ENCODE peak calls at places on chromosome 2, in six cellular contexts. R, J, Q, P, B and D are unnamed samples.
A peak's percentile ranks its signal among the peaks of the same experiment; 100 is the strongest.

GRCh38 chr2:46062637-46063412 is 234.4 kb upstream of the EPAS1 start:
- DNase-seq in Q (peak; percentile 87), R (peak; percentile 82), B (peak; percentile 85), P (peak; percentile 89), J (peak; percentile 78), D (peak; percentile 84)

GRCh38 chr2:85786865-85787264 is 33.1 kb downstream of the ATOH8 start:
- DNase-seq in Q (no peak), R (no peak), P (peak; percentile 58), B (no peak), J (no peak), D (no peak)

GRCh38 chr2:222238072-222238471 is 60.7 kb downstream of the PAX3 start:
- DNase-seq in J (no peak), Q (no peak), P (no peak), R (no peak), B (no peak), D (no peak)

GRCh38 chr2:231701456-231702373 is 6.6 kb upstream of the PTMA start:
- DNase-seq in R (no peak), Q (peak; percentile 38), B (peak; percentile 86), J (no peak), P (no peak), D (no peak)

GRCh38 chr2:47108638-47109372 is 46.3 kb downstream of the STPG4 start:
- DNase-seq in B (no peak), R (no peak), Q (peak; percentile 57), P (no peak), J (no peak), D (no peak)

GRCh38 chr2:239883326-239884050 is 141.7 kb downstream of the NDUFA10 start:
- DNase-seq in B (peak; percentile 1), R (no peak), Q (no peak), P (peak; percentile 52), J (no peak), D (no peak)

GRCh38 chr2:149720615-149721014 is 133.0 kb upstream of the MMADHC start:
- DNase-seq in P (no peak), J (no peak), B (no peak), R (peak; percentile 11), Q (no peak), D (no peak)

GRCh38 chr2:42089340-42089925 is 41.6 kb downstream of the PKDCC start:
- DNase-seq in B (peak; percentile 60), P (no peak), J (peak; percentile 71), Q (peak; percentile 59), R (peak; percentile 64), D (peak; percentile 53)

DNA sequence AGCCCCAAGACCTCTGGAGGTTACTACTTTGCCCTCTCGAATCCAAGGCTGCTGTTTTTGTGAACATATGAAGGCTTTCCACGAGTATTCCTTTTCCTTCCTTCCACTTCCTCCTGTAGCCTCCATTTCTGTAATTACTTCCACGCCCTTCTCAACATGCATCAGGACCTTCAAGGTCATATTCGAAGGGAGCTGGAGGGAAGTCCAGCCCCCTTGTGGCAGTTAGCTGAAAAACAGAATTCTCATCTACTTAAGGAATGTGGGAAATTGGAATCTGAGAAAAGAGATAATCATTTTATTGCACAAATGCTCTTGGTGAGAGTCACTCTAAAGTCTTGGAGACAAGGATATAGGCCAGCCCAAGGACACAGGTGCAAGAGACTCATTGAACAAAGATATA is 1000.2 kb downstream of the TDRD15 start:
- DNase-seq in Q (no peak), R (no peak), P (no peak), B (no peak), J (peak; percentile 2), D (no peak)
- TF ChIP-seq CTCF in Q (no peak), R (peak; percentile 16), P (no peak), B (no peak), J (peak; percentile 4), D (no peak)

GRCh38 chr2:167127135-167127534 is 238.9 kb downstream of the XIRP2 start:
- DNase-seq in J (peak; percentile 4), Q (no peak), B (no peak), R (no peak), P (no peak), D (no peak)
- TF ChIP-seq CTCF in J (no peak), Q (peak; percentile 34), B (no peak), R (peak; percentile 39), P (no peak), D (no peak)

GRCh38 chr2:118375907-118376306 is 287.6 kb downstream of the INSIG2 start:
- DNase-seq in B (no peak), Q (no peak), P (no peak), R (no peak), J (no peak), D (no peak)

GRCh38 chr2:118374974-118375745 is 286.9 kb downstream of the INSIG2 start:
- DNase-seq in J (no peak), R (no peak), P (no peak), Q (no peak), B (no peak), D (no peak)

GRCh38 chr2:118372876-118373597 is 284.8 kb downstream of the INSIG2 start:
- DNase-seq in J (no peak), P (no peak), R (no peak), B (no peak), Q (no peak), D (no peak)

DNA sequence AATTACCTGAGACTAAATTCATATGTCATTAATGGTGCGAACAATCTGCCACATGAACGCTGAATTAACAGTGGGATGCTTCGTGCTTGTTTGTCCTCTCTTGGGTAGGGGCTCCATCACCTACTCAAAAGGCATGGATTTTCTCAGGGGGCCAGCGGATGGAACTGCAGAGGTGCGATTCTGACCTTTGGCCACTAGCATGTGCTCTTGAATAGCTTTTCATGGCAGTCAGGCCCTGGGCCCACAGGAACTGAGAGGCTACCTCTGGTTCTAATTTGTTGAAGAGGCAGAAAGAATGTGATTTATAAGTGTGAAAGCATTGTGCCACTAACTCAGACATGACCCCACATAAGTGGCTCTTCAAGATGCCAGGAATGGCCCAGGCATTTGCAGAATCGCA is 283.2 kb downstream of the INSIG2 start:
- DNase-seq in R (peak; percentile 31), P (no peak), J (peak; percentile 42), Q (peak; percentile 30), B (no peak), D (no peak)
- TF ChIP-seq CTCF in R (peak; percentile 72), P (no peak), J (peak; percentile 68), Q (peak; percentile 79), B (no peak), D (peak; percentile 34)

DNA sequence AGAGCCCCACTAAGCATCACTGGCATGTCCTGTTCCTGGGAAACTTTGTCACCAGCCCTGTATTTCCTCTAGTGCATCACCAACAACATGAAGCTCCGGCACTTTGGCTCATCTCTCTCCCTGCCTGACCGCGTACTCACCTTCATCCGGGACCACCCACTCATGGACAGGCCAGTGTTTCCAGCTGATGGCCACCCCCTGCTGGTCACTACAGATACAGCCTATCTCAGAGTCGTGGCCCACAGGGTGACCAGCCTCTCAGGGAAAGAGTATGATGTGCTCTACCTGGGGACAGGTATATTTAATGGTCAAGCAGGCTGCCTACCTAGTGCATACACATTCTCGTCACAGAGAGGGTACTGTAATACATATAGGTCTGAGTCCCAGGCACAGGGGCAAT is 21.0 kb downstream of the SEMA4F start:
- DNase-seq in R (peak; percentile 27), P (no peak), J (no peak), Q (no peak), B (no peak), D (no peak)
- TF ChIP-seq CTCF in R (peak; percentile 39), P (no peak), J (no peak), Q (peak; percentile 27), B (no peak), D (no peak)

GRCh38 chr2:23616630-23617029 is 231.7 kb downstream of the KLHL29 start:
- DNase-seq in B (no peak), P (no peak), R (no peak), Q (no peak), J (no peak), D (no peak)

GRCh38 chr2:23614701-23615100 is 229.7 kb downstream of the KLHL29 start:
- DNase-seq in R (no peak), Q (no peak), P (no peak), B (no peak), J (no peak), D (no peak)

GRCh38 chr2:23617817-23618216 is 232.8 kb downstream of the KLHL29 start:
- DNase-seq in P (no peak), R (no peak), J (no peak), B (no peak), Q (no peak), D (no peak)

GRCh38 chr2:23617167-23617787 is 232.3 kb downstream of the KLHL29 start:
- DNase-seq in J (no peak), P (peak; percentile 86), R (no peak), Q (peak; percentile 50), B (no peak), D (peak; percentile 53)

DNA sequence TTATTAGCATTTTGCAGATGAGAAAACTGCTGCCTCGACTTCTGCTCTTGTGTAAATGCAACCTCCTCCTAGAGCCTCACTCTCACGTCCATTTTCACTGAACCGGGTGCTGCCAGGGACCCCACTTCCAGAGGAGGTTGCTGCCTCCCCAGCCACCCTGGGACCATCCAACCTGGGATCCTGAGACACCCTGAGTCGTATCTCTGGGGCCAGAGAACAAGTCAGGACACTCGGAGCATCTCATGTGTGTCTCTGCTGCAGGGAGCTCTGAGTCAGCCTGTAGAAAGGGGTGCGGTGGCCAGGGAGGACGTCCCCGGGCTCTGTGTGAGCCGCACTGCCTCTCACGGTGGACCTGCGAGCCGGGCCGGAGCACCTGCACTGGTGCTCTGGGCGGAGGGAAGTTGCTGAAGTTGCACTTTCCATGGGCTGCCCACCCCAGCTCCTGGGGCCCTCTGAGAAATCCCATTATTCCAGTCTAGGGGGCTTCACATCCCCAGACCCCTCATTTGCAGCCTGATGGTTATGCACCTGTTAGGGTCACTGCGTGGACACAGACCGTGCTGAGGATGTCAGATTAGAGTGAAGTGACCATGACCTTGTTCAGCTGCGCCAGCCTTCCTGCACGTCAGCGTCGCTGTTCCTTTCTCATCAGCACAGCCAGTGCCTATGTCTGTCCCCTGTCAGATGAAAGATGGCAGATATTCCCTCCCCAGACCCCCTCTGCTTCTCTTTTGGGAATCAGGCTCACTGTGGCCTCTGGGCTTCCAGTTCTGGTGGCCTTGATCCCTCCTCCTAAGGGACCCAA is 230.4 kb downstream of the KLHL29 start:
- DNase-seq in R (no peak), Q (no peak), P (no peak), J (no peak), B (no peak), D (no peak)
- TF ChIP-seq CTCF in R (no peak), Q (no peak), P (no peak), J (no peak), B (no peak), D (no peak)

GRCh38 chr2:72276356-72276755 is 128.7 kb upstream of the CYP26B1 start:
- DNase-seq in P (no peak), J (no peak), Q (no peak), R (no peak), B (no peak), D (no peak)
- TF ChIP-seq CTCF in P (no peak), J (no peak), Q (no peak), R (no peak), B (no peak), D (no peak)